ENCODE peak calls at places on chromosome 11, in five cellular contexts. One of them, this sample, is unnamed.

GRCh38 chr11:79081441-79082124 is 359.2 kb downstream of the TENM4 start:
- DNase-seq in bronchial epithelial cell: peak
- DNase-seq in LNCaP clone FGC: no peak
- DNase-seq in lower lobe of right lung: no peak
- DNase-seq in lower leg skin: no peak
- DNase-seq in this sample: peak

GRCh38 chr11:69716099-69716498 is 12.3 kb upstream of the FGF19 start:
- DNase-seq in lower leg skin: no peak
- DNase-seq in bronchial epithelial cell: no peak
- DNase-seq in lower lobe of right lung: no peak
- DNase-seq in LNCaP clone FGC: no peak
- DNase-seq in this sample: no peak

GRCh38 chr11:44484211-44484610 is 81.3 kb upstream of the CD82 start:
- DNase-seq in lower leg skin: no peak
- DNase-seq in LNCaP clone FGC: no peak
- DNase-seq in lower lobe of right lung: no peak
- DNase-seq in bronchial epithelial cell: no peak
- DNase-seq in this sample: peak

GRCh38 chr11:17814546-17814945 is 80.0 kb downstream of the KCNC1 start:
- DNase-seq in LNCaP clone FGC: no peak
- DNase-seq in lower lobe of right lung: no peak
- DNase-seq in lower leg skin: no peak
- DNase-seq in bronchial epithelial cell: no peak
- DNase-seq in this sample: no peak

GRCh38 chr11:72583616-72584292 is 90.5 kb downstream of the PDE2A start:
- DNase-seq in LNCaP clone FGC: no peak
- DNase-seq in lower leg skin: no peak
- DNase-seq in lower lobe of right lung: peak
- DNase-seq in bronchial epithelial cell: no peak
- DNase-seq in this sample: no peak

GRCh38 chr11:119727523-119728081 is 1.4 kb downstream of the NECTIN1 start:
- DNase-seq in lower leg skin: no peak
- DNase-seq in LNCaP clone FGC: no peak
- DNase-seq in bronchial epithelial cell: no peak
- DNase-seq in lower lobe of right lung: peak
- DNase-seq in this sample: no peak

GRCh38 chr11:121829159-121829643 is 286.8 kb downstream of the BLID start:
- DNase-seq in lower leg skin: peak
- DNase-seq in lower lobe of right lung: no peak
- DNase-seq in LNCaP clone FGC: no peak
- DNase-seq in bronchial epithelial cell: peak
- DNase-seq in this sample: peak

GRCh38 chr11:28243057-28243456 is 134.9 kb downstream of the METTL15 start:
- DNase-seq in lower leg skin: no peak
- DNase-seq in bronchial epithelial cell: no peak
- DNase-seq in lower lobe of right lung: no peak
- DNase-seq in LNCaP clone FGC: no peak
- DNase-seq in this sample: peak

GRCh38 chr11:15710593-15711260 is 596.0 kb downstream of the INSC start:
- DNase-seq in lower lobe of right lung: no peak
- DNase-seq in bronchial epithelial cell: no peak
- DNase-seq in LNCaP clone FGC: no peak
- DNase-seq in lower leg skin: no peak
- DNase-seq in this sample: no peak

GRCh38 chr11:68872216-68873003 is 30.7 kb upstream of the CPT1A start:
- DNase-seq in lower leg skin: no peak
- DNase-seq in LNCaP clone FGC: peak
- DNase-seq in bronchial epithelial cell: peak
- DNase-seq in lower lobe of right lung: no peak
- DNase-seq in this sample: peak

GRCh38 chr11:69770525-69770924 is 4.6 kb downstream of the FGF4 start:
- DNase-seq in LNCaP clone FGC: no peak
- DNase-seq in lower lobe of right lung: no peak
- DNase-seq in bronchial epithelial cell: no peak
- DNase-seq in lower leg skin: no peak
- DNase-seq in this sample: no peak

GRCh38 chr11:67648140-67648795 is 2.3 kb downstream of the ACY3 start:
- DNase-seq in lower leg skin: no peak
- DNase-seq in lower lobe of right lung: no peak
- DNase-seq in bronchial epithelial cell: no peak
- DNase-seq in LNCaP clone FGC: no peak
- DNase-seq in this sample: no peak

GRCh38 chr11:84384637-84385227 is 1098.6 kb upstream of the CCDC90B start:
- DNase-seq in lower leg skin: no peak
- DNase-seq in LNCaP clone FGC: peak
- DNase-seq in bronchial epithelial cell: peak
- DNase-seq in lower lobe of right lung: no peak
- DNase-seq in this sample: peak

GRCh38 chr11:113189909-113190667 is 124.3 kb upstream of the TTC12 start:
- DNase-seq in lower lobe of right lung: no peak
- DNase-seq in LNCaP clone FGC: no peak
- DNase-seq in lower leg skin: peak
- DNase-seq in bronchial epithelial cell: peak
- DNase-seq in this sample: peak

GRCh38 chr11:130721282-130721681 is 195.0 kb downstream of the SNX19 start:
- DNase-seq in bronchial epithelial cell: no peak
- DNase-seq in LNCaP clone FGC: no peak
- DNase-seq in lower leg skin: no peak
- DNase-seq in lower lobe of right lung: no peak
- DNase-seq in this sample: no peak

GRCh38 chr11:134554861-134555260 is 142.8 kb upstream of the B3GAT1 start:
- DNase-seq in lower leg skin: peak
- DNase-seq in LNCaP clone FGC: no peak
- DNase-seq in bronchial epithelial cell: no peak
- DNase-seq in lower lobe of right lung: no peak
- DNase-seq in this sample: no peak

GRCh38 chr11:69447786-69448185 is 33.7 kb upstream of the LINC01488 start:
- DNase-seq in bronchial epithelial cell: peak
- DNase-seq in lower lobe of right lung: peak
- DNase-seq in LNCaP clone FGC: peak
- DNase-seq in lower leg skin: no peak
- DNase-seq in this sample: no peak

GRCh38 chr11:132604446-132604845 is 927.9 kb downstream of the OPCML start:
- DNase-seq in lower lobe of right lung: no peak
- DNase-seq in LNCaP clone FGC: no peak
- DNase-seq in lower leg skin: no peak
- DNase-seq in bronchial epithelial cell: no peak
- DNase-seq in this sample: peak

GRCh38 chr11:134517115-134517514 is 105.1 kb upstream of the B3GAT1 start:
- DNase-seq in LNCaP clone FGC: no peak
- DNase-seq in lower leg skin: no peak
- DNase-seq in lower lobe of right lung: no peak
- DNase-seq in bronchial epithelial cell: no peak
- DNase-seq in this sample: no peak

GRCh38 chr11:103733889-103734288 is 302.6 kb upstream of the DDI1 start:
- DNase-seq in lower leg skin: no peak
- DNase-seq in LNCaP clone FGC: no peak
- DNase-seq in lower lobe of right lung: no peak
- DNase-seq in bronchial epithelial cell: no peak
- DNase-seq in this sample: no peak
- H3K4me3 ChIP-seq in lower leg skin: no peak
- H3K4me3 ChIP-seq in LNCaP clone FGC: no peak
- H3K4me3 ChIP-seq in lower lobe of right lung: no peak
- H3K4me3 ChIP-seq in bronchial epithelial cell: no peak
- H3K4me3 ChIP-seq in this sample: no peak

GRCh38 chr11:71463331-71464211 is 10.6 kb downstream of the NADSYN1 start:
- DNase-seq in lower lobe of right lung: no peak
- DNase-seq in lower leg skin: no peak
- DNase-seq in bronchial epithelial cell: no peak
- DNase-seq in LNCaP clone FGC: no peak
- DNase-seq in this sample: no peak

GRCh38 chr11:71467164-71467563 is 14.2 kb downstream of the NADSYN1 start:
- DNase-seq in lower leg skin: no peak
- DNase-seq in lower lobe of right lung: no peak
- DNase-seq in bronchial epithelial cell: peak
- DNase-seq in LNCaP clone FGC: no peak
- DNase-seq in this sample: no peak

GRCh38 chr11:71462726-71463125 is 9.7 kb downstream of the NADSYN1 start:
- DNase-seq in lower leg skin: no peak
- DNase-seq in bronchial epithelial cell: no peak
- DNase-seq in lower lobe of right lung: no peak
- DNase-seq in LNCaP clone FGC: no peak
- DNase-seq in this sample: no peak

GRCh38 chr11:71466358-71466757 is 13.4 kb downstream of the NADSYN1 start:
- DNase-seq in LNCaP clone FGC: no peak
- DNase-seq in bronchial epithelial cell: no peak
- DNase-seq in lower lobe of right lung: no peak
- DNase-seq in lower leg skin: no peak
- DNase-seq in this sample: no peak

GRCh38 chr11:71465054-71465453 is 12.1 kb downstream of the NADSYN1 start:
- DNase-seq in bronchial epithelial cell: no peak
- DNase-seq in lower lobe of right lung: no peak
- DNase-seq in LNCaP clone FGC: no peak
- DNase-seq in lower leg skin: no peak
- DNase-seq in this sample: no peak
- TF ChIP-seq CTCF in bronchial epithelial cell: no peak
- TF ChIP-seq CTCF in lower lobe of right lung: no peak
- TF ChIP-seq CTCF in LNCaP clone FGC: no peak
- TF ChIP-seq CTCF in lower leg skin: no peak
- TF ChIP-seq CTCF in this sample: no peak

DNA sequence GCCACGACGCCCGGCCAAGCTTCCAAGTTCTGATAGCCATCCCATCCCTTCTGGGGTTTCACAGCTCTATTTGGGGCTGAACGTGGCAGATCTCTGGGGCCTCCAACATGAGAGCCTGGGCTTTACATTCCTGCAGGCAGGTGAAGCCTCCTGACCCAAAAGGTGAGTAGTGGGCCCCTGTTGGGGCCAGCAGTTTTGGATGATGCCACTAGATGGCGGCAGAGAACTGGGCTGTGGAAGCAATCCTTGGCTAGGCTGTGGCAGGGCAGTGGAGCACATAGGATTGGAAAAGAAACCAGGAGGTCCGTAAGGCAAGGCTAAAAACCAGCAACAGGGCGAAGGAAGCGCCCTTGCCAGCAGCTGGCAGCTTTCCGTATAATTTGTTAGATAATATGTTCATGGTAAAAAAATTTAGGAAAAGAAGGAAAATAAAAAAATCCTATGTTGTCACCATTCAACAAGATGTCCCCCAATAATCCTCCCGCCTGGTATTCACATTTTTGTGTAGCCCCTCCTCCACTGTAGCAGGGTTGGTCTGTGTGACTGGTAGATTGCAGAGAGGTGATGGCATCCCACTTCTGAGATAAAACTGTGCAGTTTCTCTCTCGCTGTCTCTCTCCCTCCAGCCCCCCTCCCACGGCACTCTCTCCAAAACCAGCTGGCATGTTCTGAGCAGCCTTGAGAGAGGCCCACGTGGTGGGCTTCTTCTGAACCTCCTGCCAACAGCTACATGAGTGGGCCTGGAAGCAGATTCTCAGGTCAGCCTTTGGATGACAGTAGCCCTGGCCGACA is 43.6 kb upstream of the OR4B1 start:
- DNase-seq in LNCaP clone FGC: no peak
- DNase-seq in lower lobe of right lung: peak
- DNase-seq in lower leg skin: no peak
- DNase-seq in bronchial epithelial cell: peak
- DNase-seq in this sample: peak
- H3K4me3 ChIP-seq in LNCaP clone FGC: no peak
- H3K4me3 ChIP-seq in lower lobe of right lung: no peak
- H3K4me3 ChIP-seq in lower leg skin: no peak
- H3K4me3 ChIP-seq in bronchial epithelial cell: no peak
- H3K4me3 ChIP-seq in this sample: no peak

GRCh38 chr11:104164028-104164520 is at the start of gene PDGFD:
- DNase-seq in LNCaP clone FGC: no peak
- DNase-seq in lower lobe of right lung: peak
- DNase-seq in lower leg skin: peak
- DNase-seq in bronchial epithelial cell: peak
- DNase-seq in this sample: peak
- TF ChIP-seq CTCF in LNCaP clone FGC: peak
- TF ChIP-seq CTCF in lower lobe of right lung: peak
- TF ChIP-seq CTCF in lower leg skin: no peak
- TF ChIP-seq CTCF in bronchial epithelial cell: peak
- TF ChIP-seq CTCF in this sample: peak

DNA sequence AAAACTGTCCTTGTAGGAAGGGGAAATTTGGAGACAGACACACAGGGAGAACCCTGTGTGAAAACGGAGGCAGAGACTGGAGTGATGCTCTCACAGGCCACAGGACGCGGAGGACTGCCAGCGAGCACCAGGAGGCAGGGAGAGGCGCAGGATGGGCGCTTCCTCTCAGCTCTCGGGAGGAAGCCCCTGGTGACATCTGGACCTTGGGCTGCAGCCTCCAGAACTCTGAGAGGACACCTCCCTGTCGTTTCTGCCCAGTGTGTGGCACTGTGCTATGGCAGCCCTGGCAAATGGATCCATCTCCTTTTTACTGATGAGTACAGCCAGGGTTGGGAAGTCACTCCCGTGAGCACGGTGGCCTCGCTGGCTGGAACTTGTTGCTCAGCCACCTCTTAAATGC is 73.9 kb downstream of the LRRC32 start:
- DNase-seq in LNCaP clone FGC: no peak
- DNase-seq in lower lobe of right lung: no peak
- DNase-seq in bronchial epithelial cell: no peak
- DNase-seq in lower leg skin: no peak
- DNase-seq in this sample: no peak
- H3K4me3 ChIP-seq in LNCaP clone FGC: no peak
- H3K4me3 ChIP-seq in lower lobe of right lung: no peak
- H3K4me3 ChIP-seq in bronchial epithelial cell: no peak
- H3K4me3 ChIP-seq in lower leg skin: no peak
- H3K4me3 ChIP-seq in this sample: no peak